ENCODE peak calls at places on chromosomes 3 and 15, in five cellular contexts. O is NCI-H460, J is substantia nigra, H is HEK293T, D is kidney tubule cell. Q is an unnamed sample.

GRCh38 chr3:136957751-136958288 is at the start of gene IL20RB:
- DNase-seq in O (peak), J (no peak), H (no peak), D (no peak), Q (no peak)

GRCh38 chr15:65451989-65452388 is 29.2 kb upstream of the IGDCC4 start:
- DNase-seq in O (no peak), J (no peak), H (no peak), D (no peak), Q (no peak)

GRCh38 chr3:122969585-122970453 is 57.7 kb downstream of the SEMA5B start:
- DNase-seq in O (no peak), J (no peak), H (no peak), D (peak), Q (peak)

GRCh38 chr3:97687734-97688133 is 76.8 kb upstream of the ARL6 start:
- DNase-seq in O (no peak), J (no peak), H (no peak), D (peak), Q (no peak)

GRCh38 chr15:40204100-40204499 is 34.8 kb upstream of the PAK6 start:
- DNase-seq in O (no peak), J (no peak), H (no peak), D (no peak), Q (no peak)

GRCh38 chr3:68973635-68974034 is 39.8 kb downstream of the EOGT start:
- DNase-seq in O (no peak), J (no peak), H (no peak), D (no peak), Q (no peak)

GRCh38 chr3:181711325-181712135 is at the start of gene SOX2:
- DNase-seq in O (peak), J (peak), H (peak), D (peak), Q (peak)

GRCh38 chr15:76460871-76461270 is 124.3 kb downstream of the ISL2 start:
- DNase-seq in O (no peak), J (no peak), H (no peak), D (no peak), Q (no peak)

GRCh38 chr3:9033867-9034266 is 70.6 kb upstream of the RAD18 start:
- DNase-seq in O (no peak), J (no peak), H (no peak), D (no peak), Q (no peak)

GRCh38 chr3:53650928-53651654 is 156.7 kb downstream of the CACNA1D start:
- DNase-seq in O (no peak), J (no peak), H (no peak), D (no peak), Q (no peak)

GRCh38 chr15:72599855-72600464 is 54.5 kb upstream of the GOLGA6B start:
- DNase-seq in O (peak), J (peak), H (peak), D (peak), Q (peak)

Q was measured in foreskin melanocyte.